ENCODE peak calls at places on chromosomes 7 and 10, in nine cellular contexts. B is neural crest cell; X is tibial nerve; P is stimulated activated CD8-positive, alpha-beta memory T cell treated with anti-CD3 and anti-CD28 coated beads, Interleukin-4, amount 100 ng/mL, for 48 hours; A is mammary epithelial cell; O is cardiac fibroblast; M is lung; J is A549; C is CD8-positive, alpha-beta memory T cell. U is an unnamed sample.

GRCh38 chr10:129784286-129784685 is 179.8 kb downstream of the EBF3 start:
- DNase-seq in P (no peak), C (no peak), B (no peak), O (no peak), A (no peak), J (no peak), X (no peak), M (no peak), U (no peak)

GRCh38 chr7:137968890-137969289 is 33.0 kb downstream of the CREB3L2 start:
- DNase-seq in M (no peak), P (no peak), A (no peak), C (no peak), J (no peak), B (no peak), X (no peak), O (no peak), U (no peak)

GRCh38 chr10:29658984-29659769 is 24.4 kb upstream of the SVIL start:
- DNase-seq in J (peak), O (peak), C (peak), X (no peak), M (peak), B (no peak), A (peak), P (peak), U (peak)

GRCh38 chr7:37411444-37412034 is 37.1 kb downstream of the ELMO1 start:
- DNase-seq in A (no peak), P (peak), X (no peak), J (no peak), M (no peak), O (no peak), C (no peak), B (no peak), U (no peak)

GRCh38 chr7:730501-731439 is 3.7 kb upstream of the PRKAR1B start:
- DNase-seq in J (no peak), A (no peak), M (no peak), O (no peak), P (no peak), B (no peak), C (no peak), X (no peak), U (no peak)

GRCh38 chr7:128205068-128205467 is 36.0 kb upstream of the LEP start:
- DNase-seq in P (no peak), O (no peak), J (no peak), B (no peak), A (no peak), X (no peak), M (no peak), C (no peak), U (no peak)

GRCh38 chr10:60964257-60965235 is 20.6 kb upstream of the RHOBTB1 start:
- DNase-seq in P (peak), J (peak), A (peak), M (peak), O (peak), C (no peak), X (peak), B (peak), U (peak)

GRCh38 chr10:70695241-70696030 is 23.1 kb downstream of the ADAMTS14 start:
- DNase-seq in P (no peak), B (no peak), O (no peak), X (no peak), A (no peak), J (no peak), C (no peak), M (no peak), U (peak)

GRCh38 chr7:91299952-91300775 is 35.9 kb downstream of the FZD1 start:
- DNase-seq in P (no peak), X (no peak), O (no peak), A (no peak), J (no peak), B (no peak), M (no peak), C (no peak), U (no peak)

GRCh38 chr7:139791316-139791715 is 13.5 kb upstream of the HIPK2 start:
- DNase-seq in A (no peak), M (no peak), X (no peak), C (no peak), O (no peak), P (no peak), J (no peak), B (no peak), U (no peak)

GRCh38 chr7:13990319-13990983 is 985 bp upstream of the ETV1 start:
- DNase-seq in X (peak), C (peak), B (peak), J (peak), O (peak), P (peak), A (peak), M (peak), U (peak)

GRCh38 chr7:102933763-102934162 is 21.0 kb downstream of the LRRC17 start:
- DNase-seq in X (no peak), C (no peak), O (peak), M (peak), P (no peak), B (peak), A (no peak), J (no peak), U (no peak)

GRCh38 chr10:110399163-110400094 is 94.7 kb upstream of the SMNDC1 start:
- DNase-seq in P (no peak), X (no peak), O (peak), J (peak), B (no peak), A (peak), M (peak), C (no peak), U (peak)

GRCh38 chr7:34128762-34129161 is 223.4 kb downstream of the BMPER start:
- DNase-seq in M (no peak), B (no peak), X (no peak), J (no peak), A (no peak), O (peak), C (no peak), P (no peak), U (peak)

GRCh38 chr10:97701438-97702064 is 12.0 kb upstream of the MARVELD1 start:
- DNase-seq in M (peak), B (peak), P (peak), A (peak), C (peak), O (peak), J (peak), X (peak), U (peak)

GRCh38 chr10:57689898-57690297 is 577.8 kb downstream of the IPMK start:
- DNase-seq in X (no peak), P (no peak), M (no peak), C (no peak), O (no peak), A (no peak), B (no peak), J (no peak), U (no peak)

GRCh38 chr7:35593896-35594295 is 101.0 kb downstream of the HERPUD2 start:
- DNase-seq in O (no peak), J (peak), B (peak), C (no peak), P (peak), A (no peak), M (no peak), X (no peak), U (no peak)

U was measured in PC-3.